ENCODE peak calls at places on chromosomes 12 and 14, in six cellular contexts. D is AG09309; C is cortex of kidney; Y is substantia nigra; X is stimulated activated CD8-positive, alpha-beta memory T cell treated with anti-CD3 and anti-CD28 coated beads, Interleukin-4, amount 100 ng/mL, for 4 hours; E is pancreas. O is an unnamed sample.

GRCh38 chr12:121925361-121925725 is 7.0 kb downstream of the CFAP251 start:
- DNase-seq in X (no peak), E (no peak), Y (no peak), C (no peak), D (peak), O (no peak)

GRCh38 chr12:121240484-121241202 is 30.7 kb downstream of the P2RX4 start:
- DNase-seq in Y (peak), C (no peak), E (no peak), D (no peak), X (peak), O (peak)

GRCh38 chr12:72491399-72491798 is 219.2 kb downstream of the TRHDE start:
- DNase-seq in D (peak), E (no peak), Y (no peak), C (no peak), X (no peak), O (no peak)

GRCh38 chr12:27807063-27807703 is 27.1 kb upstream of the MANSC4 start:
- DNase-seq in Y (no peak), X (no peak), D (no peak), E (no peak), C (no peak), O (no peak)

GRCh38 chr14:85533821-85534271 is 3.9 kb downstream of the FLRT2 start:
- DNase-seq in D (no peak), E (no peak), C (no peak), Y (no peak), X (no peak), O (no peak)

GRCh38 chr12:28543021-28543890 is 353.0 kb downstream of the CCDC91 start:
- DNase-seq in E (no peak), X (no peak), Y (no peak), C (no peak), D (no peak), O (no peak)

GRCh38 chr14:100130471-100130870 is 29.0 kb downstream of the DEGS2 start:
- DNase-seq in Y (no peak), D (no peak), X (no peak), E (no peak), C (no peak), O (no peak)

GRCh38 chr12:51620448-51620847 is 29.4 kb downstream of the SCN8A start:
- DNase-seq in X (no peak), C (no peak), E (no peak), Y (no peak), D (peak), O (no peak)

GRCh38 chr12:76276499-76277151 is 71.6 kb downstream of the BBS10 start:
- DNase-seq in X (no peak), Y (no peak), C (no peak), E (no peak), D (no peak), O (no peak)

GRCh38 chr14:100453930-100454329 is 130.8 kb downstream of the SLC25A47 start:
- DNase-seq in D (no peak), E (no peak), Y (no peak), C (no peak), X (no peak), O (no peak)

GRCh38 chr12:103177624-103178023 is 220.2 kb downstream of the ASCL1 start:
- DNase-seq in X (no peak), Y (no peak), E (no peak), D (no peak), C (no peak), O (no peak)

GRCh38 chr12:124496584-124496983 is 70.8 kb downstream of the NCOR2 start:
- DNase-seq in D (no peak), Y (peak), C (no peak), E (no peak), X (no peak), O (no peak)

GRCh38 chr12:27711312-27711682 is 665 bp downstream of the MRPS35 start:
- DNase-seq in D (no peak), C (no peak), X (no peak), Y (no peak), E (no peak), O (no peak)

GRCh38 chr12:113858828-113859386 is 107.2 kb downstream of the RBM19 start:
- DNase-seq in C (no peak), D (no peak), X (no peak), E (no peak), Y (no peak), O (no peak)

GRCh38 chr12:55703288-55703687 is 4.4 kb downstream of the ITGA7 start:
- DNase-seq in D (no peak), E (no peak), C (no peak), X (no peak), Y (peak), O (no peak)

GRCh38 chr14:89721991-89722390 is 232.5 kb downstream of the EFCAB11 start:
- DNase-seq in E (no peak), Y (no peak), D (no peak), C (no peak), X (no peak), O (no peak)

GRCh38 chr12:57740656-57741412 is 2.3 kb upstream of the AGAP2 start:
- DNase-seq in E (no peak), X (peak), C (no peak), Y (no peak), D (no peak), O (no peak)

GRCh38 chr12:123938679-123939480 is 33.8 kb downstream of the CCDC92 start:
- DNase-seq in E (no peak), Y (peak), X (no peak), C (no peak), D (no peak), O (peak)

GRCh38 chr12:131335456-131335855 is 375.4 kb upstream of the SFSWAP start:
- DNase-seq in Y (no peak), X (no peak), C (no peak), D (no peak), E (no peak), O (no peak)

GRCh38 chr12:76083246-76083735 is 1.2 kb downstream of the NAP1L1 start:
- DNase-seq in E (no peak), X (no peak), D (no peak), Y (no peak), C (no peak), O (no peak)

GRCh38 chr14:24289649-24290283 is 9.8 kb downstream of the DHRS1 start:
- DNase-seq in D (no peak), C (no peak), X (no peak), Y (no peak), E (no peak), O (no peak)

GRCh38 chr12:94710933-94711332 is 60.6 kb upstream of the TMCC3 start:
- DNase-seq in Y (peak), E (no peak), X (no peak), D (no peak), C (no peak), O (no peak)

GRCh38 chr12:94670885-94671284 is 20.5 kb upstream of the TMCC3 start:
- DNase-seq in Y (no peak), D (no peak), X (no peak), C (no peak), E (no peak), O (no peak)

GRCh38 chr12:57616383-57617101 is 5.3 kb downstream of the ARHGEF25 start:
- DNase-seq in Y (no peak), E (no peak), C (no peak), D (peak), X (no peak), O (no peak)

GRCh38 chr12:48532601-48533000 is 7.2 kb downstream of the OR8S1 start:
- DNase-seq in Y (no peak), C (no peak), E (no peak), D (no peak), X (no peak), O (no peak)

GRCh38 chr12:54358945-54359761 is 5.1 kb downstream of the GPR84 start:
- DNase-seq in X (peak), C (no peak), E (peak), Y (peak), D (peak), O (peak)

GRCh38 chr14:61608245-61609142 is 86.8 kb upstream of the HIF1A start:
- DNase-seq in X (no peak), D (no peak), C (no peak), Y (peak), E (no peak), O (no peak)

GRCh38 chr12:111434680-111435338 is 29.1 kb downstream of the SH2B3 start:
- DNase-seq in E (peak), C (peak), D (no peak), Y (no peak), X (peak), O (no peak)

GRCh38 chr12:51926718-51927117 is 19.4 kb downstream of the ACVRL1 start:
- DNase-seq in E (no peak), C (no peak), Y (no peak), X (peak), D (no peak), O (no peak)

GRCh38 chr14:23567186-23568020 is at the start of gene AP1G2:
- DNase-seq in D (no peak), X (peak), C (no peak), E (peak), Y (peak), O (peak)

GRCh38 chr14:69539631-69540410 is 34.9 kb downstream of the CCDC177 start:
- DNase-seq in C (no peak), X (no peak), D (peak), Y (no peak), E (no peak), O (no peak)

GRCh38 chr12:124109760-124110159 is 136.7 kb downstream of the ZNF664 start:
- DNase-seq in D (no peak), Y (no peak), E (no peak), X (no peak), C (no peak), O (no peak)